ENCODE peak calls at places on chromosomes 12 and 14, in four cellular contexts. A is HL-60, M is endodermal cell, G is adrenal gland. Z is an unnamed sample.

GRCh38 chr12:101172316-101172715 is 37.7 kb downstream of the SLC5A8 start:
- DNase-seq in A (peak; percentile 5), M (peak; percentile 95), G (no peak), Z (peak; percentile 86)

GRCh38 chr12:2652011-2652400 is 142.8 kb upstream of the FKBP4 start:
- DNase-seq in A (no peak), M (no peak), G (no peak), Z (no peak)

GRCh38 chr14:59189281-59189821 is 884 bp downstream of the DAAM1 start:
- DNase-seq in A (no peak), M (peak; percentile 81), G (no peak), Z (peak; percentile 28)

GRCh38 chr12:5166976-5167375 is 123.3 kb downstream of the KCNA5 start:
- DNase-seq in A (no peak), M (no peak), G (no peak), Z (no peak)

GRCh38 chr12:126171936-126172559 is 1106.8 kb downstream of the AACS start:
- DNase-seq in A (no peak), M (no peak), G (no peak), Z (no peak)

GRCh38 chr12:48917857-48918537 is 7.3 kb downstream of the FKBP11 start:
- DNase-seq in A (no peak), M (no peak), G (no peak), Z (no peak)

GRCh38 chr12:123726962-123727361 is 14.8 kb downstream of the ATP6V0A2 start:
- DNase-seq in A (no peak), M (no peak), G (no peak), Z (no peak)

GRCh38 chr14:30138517-30138916 is 210.9 kb upstream of the PRKD1 start:
- DNase-seq in A (no peak), M (no peak), G (no peak), Z (no peak)

GRCh38 chr14:37122919-37123639 is 49.3 kb downstream of the SLC25A21 start:
- DNase-seq in A (no peak), M (no peak), G (no peak), Z (no peak)

GRCh38 chr12:13383379-13383778 is 186.9 kb downstream of the EMP1 start:
- DNase-seq in A (no peak), M (peak; percentile 30), G (no peak), Z (peak; percentile 24)

GRCh38 chr12:49260165-49260564 is 4.7 kb upstream of the TUBA1C start:
- DNase-seq in A (no peak), M (no peak), G (no peak), Z (no peak)

GRCh38 chr14:55979096-55979495 is 139.1 kb upstream of the PELI2 start:
- DNase-seq in A (no peak), M (no peak), G (no peak), Z (no peak)

GRCh38 chr12:101521136-101521535 is 46.0 kb downstream of the SPIC start:
- DNase-seq in A (no peak), M (no peak), G (no peak), Z (no peak)

GRCh38 chr12:12281134-12281533 is 14.3 kb upstream of the LRP6 start:
- DNase-seq in A (no peak), M (peak; percentile 83), G (no peak), Z (no peak)

GRCh38 chr12:10186299-10186698 is 7.5 kb downstream of the TMEM52B start:
- DNase-seq in A (peak; percentile 31), M (no peak), G (peak; percentile 69), Z (no peak)

GRCh38 chr14:33932526-33933292 is 18.2 kb downstream of the EGLN3 start:
- DNase-seq in A (no peak), M (no peak), G (no peak), Z (no peak)

GRCh38 chr12:131983554-131983953 is 33.8 kb downstream of the EP400 start:
- DNase-seq in A (no peak), M (peak; percentile 47), G (no peak), Z (no peak)

GRCh38 chr12:31868980-31869379 is 90.2 kb upstream of the RESF1 start:
- DNase-seq in A (no peak), M (no peak), G (peak; percentile 89), Z (no peak)
- TF ChIP-seq CTCF in A (no peak), M (no peak), G (no peak), Z (no peak)

GRCh38 chr14:99072956-99073355 is 199.0 kb downstream of the BCL11B start:
- DNase-seq in A (no peak), M (no peak), G (no peak), Z (peak; percentile 18)

GRCh38 chr14:99073401-99073800 is 198.6 kb downstream of the BCL11B start:
- DNase-seq in A (no peak), M (no peak), G (no peak), Z (peak; percentile 8)

GRCh38 chr14:99075771-99076370 is 196.1 kb downstream of the BCL11B start:
- DNase-seq in A (peak; percentile 34), M (no peak), G (no peak), Z (peak; percentile 5)

GRCh38 chr14:99077076-99077843 is 194.7 kb downstream of the BCL11B start:
- DNase-seq in A (peak; percentile 20), M (no peak), G (no peak), Z (no peak)

GRCh38 chr14:99075061-99075460 is 196.9 kb downstream of the BCL11B start:
- DNase-seq in A (peak; percentile 74), M (no peak), G (no peak), Z (no peak)
- TF ChIP-seq CTCF in A (no peak), M (no peak), G (no peak), Z (no peak)

GRCh38 chr12:78081590-78082314 is 251.1 kb downstream of the NAV3 start:
- DNase-seq in A (no peak), M (no peak), G (no peak), Z (no peak)

GRCh38 chr12:78088391-78088832 is 257.7 kb downstream of the NAV3 start:
- DNase-seq in A (no peak), M (no peak), G (no peak), Z (no peak)

GRCh38 chr12:78087363-78087675 is 256.6 kb downstream of the NAV3 start:
- DNase-seq in A (no peak), M (no peak), G (no peak), Z (no peak)

GRCh38 chr12:78085562-78086182 is 255.0 kb downstream of the NAV3 start:
- DNase-seq in A (peak; percentile 4), M (no peak), G (no peak), Z (no peak)

GRCh38 chr12:78086553-78087362 is 256.1 kb downstream of the NAV3 start:
- DNase-seq in A (no peak), M (no peak), G (no peak), Z (no peak)
- TF ChIP-seq CTCF in A (no peak), M (peak; percentile 51), G (no peak), Z (no peak)

DNA sequence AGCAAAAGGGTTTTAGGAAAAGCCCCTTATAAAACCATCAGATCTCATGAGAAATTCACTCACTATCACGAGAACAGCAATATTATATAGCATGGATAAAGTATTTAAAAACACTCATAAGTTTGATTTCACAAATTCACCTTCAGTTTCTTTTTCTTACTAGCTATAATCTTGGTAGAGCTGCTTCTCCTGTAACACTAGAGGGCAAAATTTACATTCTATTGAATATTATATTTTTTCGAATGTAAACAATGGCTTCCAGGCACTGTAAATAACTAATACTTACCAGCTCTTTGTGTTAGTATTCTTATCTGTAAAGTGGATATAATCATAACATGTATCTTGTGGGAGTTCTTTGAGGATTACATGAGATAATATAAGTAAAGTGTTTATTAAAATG is 259.6 kb downstream of the CCER1 start:
- DNase-seq in A (no peak), M (no peak), G (no peak), Z (no peak)
- TF ChIP-seq CTCF in A (no peak), M (peak; percentile 19), G (no peak), Z (no peak)

GRCh38 chr14:27553820-27554219 is 956.0 kb upstream of the NOVA1 start:
- DNase-seq in A (no peak), M (no peak), G (no peak), Z (no peak)
- TF ChIP-seq CTCF in A (no peak), M (peak; percentile 76), G (no peak), Z (peak; percentile 64)

Z was measured in H9.